ENCODE peak calls at places on chromosomes 13 and 19, in four cellular contexts. V is H9, Z is GM04503, Q is T-helper 22 cell. F is an unnamed sample.

GRCh38 chr19:55554749-55555152 is 9.4 kb upstream of the SBK3 start:
- DNase-seq in Z (no peak), V (no peak), Q (no peak), F (no peak)

GRCh38 chr13:89650226-89650625 is 1697.3 kb upstream of the MIR17HG start:
- DNase-seq in Q (no peak), V (no peak), Z (no peak), F (no peak)

GRCh38 chr19:42132030-42132628 is at the start of gene POU2F2:
- DNase-seq in V (peak), Q (peak), Z (no peak), F (no peak)

GRCh38 chr13:26604784-26605183 is 47.3 kb downstream of the WASF3 start:
- DNase-seq in V (no peak), Z (no peak), Q (no peak), F (no peak)

GRCh38 chr13:93244141-93244917 is 17.7 kb downstream of the GPC6 start:
- DNase-seq in V (no peak), Z (no peak), Q (no peak), F (no peak)

GRCh38 chr19:54473071-54473941 is at the start of gene CDC42EP5:
- DNase-seq in Z (peak), Q (no peak), V (peak), F (no peak)

GRCh38 chr19:58579473-58580142 is 6.5 kb upstream of the MZF1 start:
- DNase-seq in V (no peak), Q (no peak), Z (no peak), F (no peak)

GRCh38 chr13:74641586-74641985 is 507.4 kb upstream of the KLF12 start:
- DNase-seq in Z (peak), Q (no peak), V (no peak), F (no peak)

GRCh38 chr19:4352701-4353121 is 9.3 kb downstream of the MPND start:
- DNase-seq in Z (no peak), V (peak), Q (no peak), F (no peak)